ENCODE peak calls at places on chromosomes 5 and 9, in ten cellular contexts. X is BJ, L is cardiac fibroblast, R is AG04449, P is MM.1S, Q is A549, C is stomach, J is fibroblast of pulmonary artery, A is ovary, D is lower lobe of right lung. G is an unnamed sample.

GRCh38 chr9:125650271-125650737 is 56.7 kb downstream of the MAPKAP1 start:
- DNase-seq in C (no peak), L (peak; percentile 57), P (no peak), R (no peak), J (peak; percentile 69), Q (no peak), X (no peak), D (no peak), A (no peak), G (peak; percentile 85)

GRCh38 chr5:125176005-125176390 is 429.6 kb upstream of the ZNF608 start:
- DNase-seq in A (no peak), Q (peak; percentile 34), D (no peak), R (no peak), C (no peak), J (no peak), L (no peak), P (no peak), X (no peak), G (no peak)

GRCh38 chr9:84652496-84653081 is 16.9 kb upstream of the NTRK2 start:
- DNase-seq in J (no peak), C (no peak), D (no peak), P (peak; percentile 19), L (no peak), X (no peak), A (no peak), R (no peak), Q (no peak), G (peak; percentile 14)

GRCh38 chr9:91824151-91824550 is 125.9 kb downstream of the ROR2 start:
- DNase-seq in X (no peak), A (no peak), Q (no peak), R (no peak), J (no peak), D (no peak), P (no peak), L (no peak), C (no peak), G (no peak)

GRCh38 chr5:119328753-119329602 is 26.8 kb upstream of the TNFAIP8 start:
- DNase-seq in J (peak; percentile 35), A (no peak), R (peak; percentile 45), X (peak; percentile 76), D (no peak), P (no peak), L (peak; percentile 45), C (no peak), Q (no peak), G (no peak)

GRCh38 chr9:121688681-121689080 is 37.2 kb downstream of the DAB2IP start:
- DNase-seq in A (no peak), R (no peak), C (no peak), X (no peak), P (no peak), Q (no peak), L (no peak), D (peak; percentile 22), J (no peak), G (no peak)

GRCh38 chr5:79743846-79744605 is 54.4 kb downstream of the CMYA5 start:
- DNase-seq in L (no peak), C (no peak), J (no peak), A (no peak), P (no peak), Q (no peak), R (no peak), X (no peak), D (no peak), G (peak; percentile 24)

GRCh38 chr9:38201844-38202243 is 132.8 kb upstream of the SHB start:
- DNase-seq in D (no peak), A (no peak), Q (no peak), P (no peak), J (no peak), R (no peak), X (no peak), C (no peak), L (no peak), G (no peak)

GRCh38 chr5:81783401-81783800 is 32.5 kb upstream of the SSBP2 start:
- DNase-seq in D (no peak), A (no peak), P (no peak), J (no peak), Q (no peak), L (no peak), C (no peak), X (no peak), R (no peak), G (no peak)

GRCh38 chr9:131276107-131276888 is at the start of gene FAM78A:
- DNase-seq in R (no peak), A (peak; percentile 47), J (no peak), C (peak; percentile 57), L (no peak), Q (no peak), X (no peak), P (peak; percentile 61), D (peak; percentile 89), G (no peak)

GRCh38 chr5:119340597-119341218 is 15.1 kb upstream of the TNFAIP8 start:
- DNase-seq in Q (no peak), D (no peak), J (no peak), P (peak; percentile 96), C (no peak), X (no peak), R (no peak), A (no peak), L (no peak), G (no peak)

DNA sequence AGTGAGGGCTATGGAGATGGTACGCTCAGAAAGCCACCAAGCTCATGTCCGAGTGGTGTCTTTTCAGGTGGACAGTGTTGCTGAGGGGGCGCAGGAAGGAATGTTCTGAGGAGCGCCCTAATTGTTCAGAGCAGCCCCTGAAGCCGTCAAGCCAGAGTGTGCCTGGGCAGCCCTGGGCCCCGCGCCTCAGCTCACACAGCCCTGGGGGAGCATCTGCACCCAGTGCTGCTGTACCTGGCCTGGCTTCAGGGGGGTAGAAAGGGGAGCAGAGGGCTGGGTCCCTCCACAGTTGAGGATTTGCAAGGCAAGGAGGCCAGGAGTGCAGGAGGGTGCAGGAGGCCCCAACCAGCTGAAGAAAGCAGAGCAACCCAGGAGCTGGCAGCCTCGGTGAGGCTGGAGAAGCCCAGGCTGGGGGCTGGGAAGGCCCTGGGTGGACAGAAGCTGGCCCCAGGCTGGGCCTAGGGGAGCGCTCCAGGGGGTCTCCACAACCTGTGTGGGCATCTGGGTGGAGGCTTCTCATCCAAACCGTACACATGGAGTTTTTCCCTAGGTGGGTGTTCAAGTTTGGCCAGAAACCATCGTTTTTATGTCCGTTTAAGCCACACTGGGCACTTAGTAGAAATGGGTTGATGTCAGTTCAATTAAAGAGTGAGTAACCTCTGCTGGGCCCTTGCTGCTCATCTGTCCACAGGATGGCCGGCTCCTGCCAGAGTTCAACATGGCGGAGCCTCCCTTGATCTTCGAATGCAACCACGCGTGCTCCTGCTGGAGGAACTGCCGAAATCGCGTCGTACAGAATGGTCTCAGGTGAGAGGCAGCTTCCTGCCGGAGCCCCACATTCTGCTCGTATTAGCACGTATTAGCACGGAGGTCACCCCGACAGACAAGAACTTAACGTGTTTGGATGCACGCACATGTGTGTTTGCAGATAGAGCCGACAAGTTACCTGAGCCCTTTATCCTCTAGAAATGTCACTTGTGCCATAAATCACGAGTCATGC is 62.0 kb upstream of the CACNA1B start:
- DNase-seq in R (no peak), P (no peak), Q (no peak), A (no peak), X (no peak), L (no peak), C (no peak), D (no peak), J (no peak), G (no peak)
- H3K4me3 ChIP-seq in R (no peak overlapping the region), P (no peak overlapping the region), Q (no peak overlapping the region), A (no peak overlapping the region), X (no peak overlapping the region), L (no peak overlapping the region), C (no peak overlapping the region), D (no peak overlapping the region), J (no peak overlapping the region), G (no peak overlapping the region)

DNA sequence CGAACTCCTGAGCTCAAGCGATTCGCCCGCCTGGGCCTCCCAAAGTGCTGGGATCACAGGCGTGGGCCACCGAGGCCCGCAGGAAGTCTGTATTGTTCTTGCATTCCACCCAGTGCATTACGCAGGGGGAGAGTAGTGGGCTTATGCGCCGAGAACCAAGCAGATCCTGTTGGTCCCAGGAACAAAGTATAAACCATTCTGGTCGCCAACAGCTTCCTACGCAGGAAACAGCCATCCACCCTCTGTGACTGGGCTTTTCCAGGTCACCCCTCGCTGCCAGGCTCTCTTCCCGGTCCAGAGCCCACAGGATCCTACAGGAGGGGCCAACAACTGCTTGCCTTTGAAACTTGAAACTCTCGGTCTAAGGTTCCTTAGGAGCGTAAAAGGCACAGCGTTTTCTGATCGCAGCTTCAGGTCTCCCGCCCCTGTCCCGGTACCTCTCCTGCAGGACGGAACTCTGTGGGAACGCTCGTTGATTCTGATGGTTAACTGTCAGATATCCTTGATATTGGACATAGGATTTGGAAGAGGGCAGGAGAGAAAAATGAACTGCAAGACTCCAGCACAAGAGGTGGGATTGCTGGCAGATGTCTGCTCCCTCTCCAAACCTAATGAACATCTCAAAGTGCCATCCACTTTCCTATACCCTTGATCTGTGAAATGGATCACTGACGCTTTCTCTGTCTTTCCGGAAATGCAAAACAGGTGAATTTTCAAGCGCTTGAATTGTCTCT is 4.2 kb upstream of the ANXA2R start:
- DNase-seq in L (peak; percentile 51), D (no peak), R (no peak), J (peak; percentile 31), Q (no peak), A (peak; percentile 35), C (no peak), P (no peak), X (no peak), G (no peak)
- H3K4me3 ChIP-seq in L (peak overlapping the region; percentile 13), D (no peak overlapping the region), R (peak overlapping the region; percentile 52), J (peak overlapping the region; percentile 47), Q (no peak overlapping the region), A (no peak overlapping the region), C (no peak overlapping the region), P (no peak overlapping the region), X (peak overlapping the region; percentile 28), G (no peak overlapping the region)

DNA sequence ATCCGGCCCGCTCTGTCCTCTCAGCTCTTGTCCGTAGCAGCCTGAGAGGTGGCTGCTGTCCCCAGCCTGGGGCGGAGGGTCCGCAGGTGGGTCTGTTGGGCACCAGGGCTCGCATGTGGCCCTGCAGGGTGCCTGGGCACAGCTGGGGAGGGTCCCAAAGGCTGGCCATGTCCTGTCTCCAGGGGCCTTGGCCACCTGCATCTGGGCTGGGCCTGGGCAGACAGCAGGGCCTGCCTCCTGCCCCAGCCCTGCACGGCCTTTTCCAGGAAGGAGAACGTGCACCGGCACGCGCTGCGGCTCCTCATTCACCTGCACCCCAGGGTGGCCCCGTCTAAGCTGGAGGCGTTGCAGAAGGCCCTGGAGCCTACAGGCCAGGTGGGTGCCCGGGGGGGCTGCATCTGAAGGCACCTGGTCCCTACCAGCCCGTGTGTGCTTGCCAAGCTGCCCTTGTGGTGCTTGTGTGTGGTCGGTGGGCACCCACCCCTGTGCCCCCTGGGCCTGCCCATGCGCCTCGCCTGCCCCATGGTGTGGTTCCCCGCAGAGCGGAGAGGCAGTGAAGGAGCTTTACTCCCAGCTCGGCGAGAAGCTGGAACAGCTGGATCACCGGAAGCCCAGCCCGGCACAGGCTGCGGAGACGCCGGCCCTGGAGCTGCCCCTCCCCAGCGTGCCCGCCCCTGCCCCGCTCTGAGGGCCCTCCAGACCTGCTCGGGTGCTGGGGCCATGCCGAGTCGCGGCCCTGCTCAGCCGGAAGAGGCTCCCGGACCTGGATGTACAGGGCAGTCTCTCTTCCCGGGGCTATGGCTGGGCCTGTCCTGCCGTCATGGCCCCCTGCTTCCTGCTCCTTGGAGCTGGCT is 5.1 kb upstream of the TOR4A start:
- DNase-seq in D (no peak), X (no peak), C (no peak), A (peak; percentile 21), Q (no peak), P (no peak), J (no peak), L (no peak), R (no peak), G (no peak)
- H3K4me3 ChIP-seq in D (no peak overlapping the region), X (no peak overlapping the region), C (no peak overlapping the region), A (no peak overlapping the region), Q (no peak overlapping the region), P (no peak overlapping the region), J (no peak overlapping the region), L (no peak overlapping the region), R (no peak overlapping the region), G (no peak overlapping the region)

GRCh38 chr9:133121200-133122166 is at the start of gene RALGDS:
- DNase-seq in R (no peak), X (no peak), Q (peak; percentile 82), A (peak; percentile 90), P (peak; percentile 86), J (peak; percentile 77), C (peak; percentile 93), D (peak; percentile 93), L (peak; percentile 86), G (peak; percentile 92)
- H3K4me3 ChIP-seq in R (peak within 1 kb of the TSS; percentile 67), X (peak within 1 kb of the TSS; percentile 57), Q (peak within 1 kb of the TSS; percentile 94), A (peak within 1 kb of the TSS; percentile 70), P (peak within 1 kb of the TSS; percentile 65), J (peak within 1 kb of the TSS; percentile 65), C (peak within 1 kb of the TSS; percentile 62), D (peak within 1 kb of the TSS; percentile 85), L (peak within 1 kb of the TSS; percentile 60), G (peak within 1 kb of the TSS; percentile 68)

G was measured in epithelial cell of esophagus.